ENCODE peak calls at places on chromosomes 1 and 21, in ten cellular contexts. K is activated T-cell treated with anti-CD3 and anti-CD28 coated beads, Interleukin-2, amount 50 U/mL, for 4 hours; Q is RWPE2; S is uterus; Y is NCI-H345; E is mesendoderm; N is fibroblast of the aortic adventitia; W is AG08395; A is SK-N-SH; J is posterior cingulate gyrus. Z is an unnamed sample.

GRCh38 chr1:31182352-31182751 is 57.3 kb downstream of the NKAIN1 start:
- DNase-seq in K (peak; percentile 33), E (peak; percentile 82), J (peak; percentile 55), A (peak; percentile 39), W (peak; percentile 90), S (peak; percentile 27), Q (peak; percentile 96), N (peak; percentile 87), Y (peak; percentile 35), Z (no peak)

GRCh38 chr21:36092676-36093075 is 22.9 kb downstream of the CBR1 start:
- DNase-seq in E (no peak), Q (no peak), A (no peak), S (no peak), K (no peak), J (no peak), N (no peak), Y (no peak), W (no peak), Z (no peak)

GRCh38 chr1:29563092-29563491 is 326.8 kb downstream of the PTPRU start:
- DNase-seq in J (no peak), Q (no peak), N (no peak), K (no peak), S (no peak), Y (no peak), E (peak; percentile 19), A (no peak), W (no peak), Z (no peak)

GRCh38 chr1:67618285-67619018 is 66.5 kb upstream of the GADD45A start:
- DNase-seq in J (peak; percentile 26), W (peak; percentile 88), K (no peak), E (no peak), Q (no peak), S (peak; percentile 74), N (peak; percentile 95), Y (no peak), A (no peak), Z (no peak)

GRCh38 chr1:180248731-180249681 is 18.9 kb downstream of the LHX4 start:
- DNase-seq in S (no peak), Q (peak; percentile 38), J (no peak), Y (no peak), K (no peak), N (peak; percentile 21), A (peak; percentile 58), E (peak; percentile 73), W (no peak), Z (no peak)

GRCh38 chr1:25550155-25550506 is 6.7 kb downstream of the LDLRAP1 start:
- DNase-seq in Q (no peak), K (no peak), N (peak; percentile 62), Y (no peak), E (no peak), J (no peak), S (no peak), A (no peak), W (no peak), Z (no peak)

GRCh38 chr1:175482072-175482451 is 261.3 kb downstream of the TNR start:
- DNase-seq in A (no peak), N (no peak), J (no peak), K (no peak), Q (no peak), S (no peak), Y (no peak), E (no peak), W (no peak), Z (no peak)

GRCh38 chr1:44025816-44026215 is 5.4 kb downstream of the SLC6A9 start:
- DNase-seq in K (no peak), S (no peak), Q (no peak), A (no peak), J (no peak), E (no peak), N (no peak), Y (no peak), W (no peak), Z (no peak)

GRCh38 chr1:55353709-55354620 is 138.8 kb upstream of the USP24 start:
- DNase-seq in N (no peak), J (no peak), E (no peak), K (no peak), Y (no peak), W (peak; percentile 37), S (no peak), Q (no peak), A (no peak), Z (no peak)

GRCh38 chr1:26921462-26922200 is at the start of gene NUDC:
- DNase-seq in Y (peak; percentile 98), K (peak; percentile 91), E (peak; percentile 99), J (peak; percentile 99), A (peak; percentile 96), Q (peak; percentile 96), W (peak; percentile 99), N (peak; percentile 95), S (peak; percentile 95), Z (peak; percentile 96)

GRCh38 chr1:27342778-27343638 is 1.2 kb downstream of the SYTL1 start:
- DNase-seq in W (no peak), S (no peak), Q (peak; percentile 98), J (no peak), K (peak; percentile 75), E (no peak), Y (peak; percentile 49), A (no peak), N (no peak), Z (no peak)

Z was measured in C1 segment of cervical spinal cord.